ENCODE peak calls at places on chromosomes 7 and 10, in four cellular contexts. Z is left ventricle myocardium inferior, Y is H1, E is H9. L is an unnamed sample. For H3K4me1, the result is how much of the 10 kb centered on the place peaks cover.

GRCh38 chr10:80313523-80313922 is 24.1 kb upstream of the MAT1A start:
- DNase-seq in Z (no peak), Y (no peak), E (no peak), L (no peak)

GRCh38 chr10:17383801-17384445 is 70.5 kb downstream of the ST8SIA6 start:
- DNase-seq in Z (no peak), Y (no peak), E (no peak), L (no peak)

GRCh38 chr7:148447221-148447845 is 143.2 kb upstream of the C7orf33 start:
- DNase-seq in Z (no peak), Y (no peak), E (no peak), L (no peak)

GRCh38 chr10:2980791-2981360 is 86.5 kb upstream of the PFKP start:
- DNase-seq in Z (no peak), Y (no peak), E (no peak), L (no peak)

GRCh38 chr10:88791924-88792323 is 10.6 kb upstream of the LIPM start:
- DNase-seq in Z (no peak), Y (no peak), E (peak), L (peak)

GRCh38 chr7:26705567-26705966 is 158.8 kb downstream of the SKAP2 start:
- DNase-seq in Z (no peak), Y (no peak), E (no peak), L (peak)

GRCh38 chr7:148723166-148723559 is 24.5 kb downstream of the CUL1 start:
- DNase-seq in Z (no peak), Y (no peak), E (no peak), L (no peak)

GRCh38 chr10:101587725-101588614 is at the start of the genes DPCD and POLL:
- DNase-seq in Z (peak), Y (peak), E (peak), L (peak)

GRCh38 chr7:29565186-29565540 is 1.5 kb downstream of the PRR15 start:
- DNase-seq in Z (no peak), Y (no peak), E (no peak), L (no peak)

GRCh38 chr7:46681865-46682503 is 760.9 kb upstream of the IGFBP3 start:
- DNase-seq in Z (peak), Y (no peak), E (no peak), L (no peak)

GRCh38 chr7:87882538-87882937 is 6.2 kb downstream of the DBF4 start:
- DNase-seq in Z (no peak), Y (no peak), E (no peak), L (no peak)

GRCh38 chr7:27961255-27961654 is 219.3 kb downstream of the JAZF1 start:
- DNase-seq in Z (no peak), Y (no peak), E (no peak), L (peak)

GRCh38 chr10:11782793-11783557 is 40.2 kb upstream of the PROSER2 start:
- DNase-seq in Z (no peak), Y (peak), E (no peak), L (no peak)

GRCh38 chr7:97006146-97006950 is 995 bp downstream of the DLX6 start:
- DNase-seq in Z (no peak), Y (peak), E (peak), L (peak)

GRCh38 chr10:62230344-62231138 is 38.1 kb downstream of the RTKN2 start:
- DNase-seq in Z (no peak), Y (no peak), E (no peak), L (no peak)

GRCh38 chr10:129678186-129678585 is 211.1 kb downstream of the MGMT start:
- DNase-seq in Z (no peak), Y (no peak), E (no peak), L (no peak)

GRCh38 chr10:70478191-70479160 is at the start of gene PALD1:
- DNase-seq in Z (peak), Y (peak), E (peak), L (peak)

GRCh38 chr10:124389613-124390361 is 28.9 kb downstream of the OAT start:
- DNase-seq in Z (no peak), Y (no peak), E (no peak), L (no peak)

GRCh38 chr7:32266932-32267475 is 196.8 kb upstream of the PDE1C start:
- DNase-seq in Z (no peak), Y (no peak), E (peak), L (no peak)

GRCh38 chr7:140312141-140312846 is 86.0 kb downstream of the SLC37A3 start:
- DNase-seq in Z (no peak), Y (no peak), E (no peak), L (no peak)
- H3K4me1 ChIP-seq in Z (under half), Y (under half), E (under half), L (under half)

DNA sequence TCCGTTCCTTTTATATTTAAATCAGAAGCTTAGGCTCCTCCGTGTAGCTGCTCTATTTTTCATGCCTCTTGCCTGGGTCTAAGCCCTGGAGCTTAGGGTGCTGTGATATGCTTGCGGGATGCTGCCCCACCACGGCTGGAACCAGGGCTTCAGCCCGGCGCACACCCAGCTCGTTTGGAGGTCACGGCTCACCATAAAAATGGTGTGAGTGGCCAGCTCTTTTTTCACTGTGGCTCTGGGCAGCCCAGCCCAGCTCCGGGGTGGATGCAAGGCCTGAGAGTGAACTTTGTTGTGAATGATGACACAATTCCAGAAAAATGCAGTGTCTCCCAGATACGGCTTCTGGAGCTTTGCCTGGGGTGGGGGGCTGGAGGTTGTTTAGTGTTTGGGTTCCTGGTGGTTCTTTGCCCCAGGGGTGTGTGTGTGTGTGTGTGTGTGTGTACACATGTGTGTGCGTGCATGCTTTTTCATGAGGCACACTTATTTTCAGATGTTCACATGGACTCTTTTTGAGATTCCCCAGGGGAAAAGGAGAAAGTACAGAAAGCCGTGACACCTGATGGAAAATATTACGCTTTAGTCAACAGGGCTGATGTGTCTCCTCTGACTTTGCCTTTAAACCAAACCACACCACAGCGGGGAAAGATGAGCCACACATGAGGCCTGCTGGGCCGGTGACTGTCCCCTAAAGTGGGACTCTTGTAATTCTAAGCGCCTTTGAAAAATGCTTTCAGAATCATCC is 46.2 kb downstream of the GRK5 start:
- DNase-seq in Z (peak), Y (no peak), E (no peak), L (peak)
- H3K4me1 ChIP-seq in Z (half or more), Y (under half), E (under half), L (under half)

GRCh38 chr10:514137-514671 is 175.3 kb downstream of the DIP2C start:
- DNase-seq in Z (peak), Y (no peak), E (no peak), L (no peak)
- H3K4me1 ChIP-seq in Z (half or more), Y (under half), E (under half), L (under half)

DNA sequence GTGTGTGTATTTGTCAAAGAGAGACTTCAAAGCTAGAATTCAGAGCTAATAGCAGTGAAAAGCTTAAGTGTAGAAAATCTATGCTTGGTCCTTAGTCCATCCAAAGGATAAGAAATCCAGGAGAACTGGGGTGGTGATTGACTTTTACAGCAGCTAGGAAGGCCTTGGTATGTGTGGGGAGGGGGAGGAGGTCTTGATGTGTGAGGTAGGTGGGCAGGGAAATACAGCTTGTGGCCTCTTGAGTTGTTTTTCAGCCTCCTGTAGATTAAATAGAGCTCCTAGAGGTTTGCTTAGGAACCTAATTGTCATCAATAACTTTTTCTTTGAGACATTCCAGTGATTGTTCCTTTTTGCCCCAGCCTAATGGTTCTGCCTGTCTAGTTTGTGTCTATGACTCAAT is 2.5 kb downstream of the HECTD2 start:
- DNase-seq in Z (no peak), Y (no peak), E (no peak), L (no peak)
- H3K4me1 ChIP-seq in Z (under half), Y (under half), E (under half), L (under half)

GRCh38 chr7:30914611-30915601 is 3.3 kb downstream of the AQP1 start:
- DNase-seq in Z (no peak), Y (no peak), E (no peak), L (no peak)

GRCh38 chr7:30912454-30912985 is 867 bp downstream of the AQP1 start:
- DNase-seq in Z (no peak), Y (no peak), E (no peak), L (no peak)

GRCh38 chr7:30912986-30913671 is 1.5 kb downstream of the AQP1 start:
- DNase-seq in Z (no peak), Y (no peak), E (no peak), L (no peak)

GRCh38 chr7:30915751-30916150 is 4.1 kb downstream of the AQP1 start:
- DNase-seq in Z (no peak), Y (no peak), E (no peak), L (no peak)

GRCh38 chr7:30913821-30914515 is 2.3 kb downstream of the AQP1 start:
- DNase-seq in Z (no peak), Y (no peak), E (no peak), L (no peak)
- H3K4me1 ChIP-seq in Z (half or more), Y (under half), E (under half), L (under half)